ENCODE peak calls at places on chromosomes 16 and 17, in five cellular contexts. O is T-helper 1 cell, Q is uterus, H is GM12892, D is heart right ventricle. C is an unnamed sample.

GRCh38 chr16:70738083-70738977 is 52.5 kb upstream of the MTSS2 start:
- DNase-seq in O (peak), Q (peak), H (peak), D (peak), C (no peak)

GRCh38 chr17:82230627-82231311 is 1.9 kb downstream of the SLC16A3 start:
- DNase-seq in O (peak), Q (peak), H (peak), D (peak), C (peak)

GRCh38 chr17:18182190-18182977 is 1.2 kb upstream of the ALKBH5 start:
- DNase-seq in O (no peak), Q (peak), H (no peak), D (peak), C (no peak)

GRCh38 chr16:30458561-30459394 is 13.1 kb upstream of the SEPHS2 start:
- DNase-seq in O (peak), Q (no peak), H (peak), D (no peak), C (peak)

GRCh38 chr16:86202760-86203426 is 303.9 kb downstream of the IRF8 start:
- DNase-seq in O (no peak), Q (no peak), H (no peak), D (no peak), C (no peak)

GRCh38 chr16:3646348-3646920 is 8.1 kb upstream of the DNASE1 start:
- DNase-seq in O (no peak), Q (no peak), H (no peak), D (no peak), C (no peak)

GRCh38 chr17:73271078-73271477 is 9.4 kb upstream of the CPSF4L start:
- DNase-seq in O (no peak), Q (no peak), H (peak), D (no peak), C (peak)

GRCh38 chr17:50059759-50060273 is 3.9 kb downstream of the ITGA3 start:
- DNase-seq in O (no peak), Q (no peak), H (no peak), D (no peak), C (no peak)

GRCh38 chr16:25135239-25135878 is 23.8 kb downstream of the LCMT1 start:
- DNase-seq in O (no peak), Q (no peak), H (no peak), D (no peak), C (no peak)